ENCODE peak calls at places on chromosomes 5 and 9, in five cellular contexts. Z, H, D, F and B are unnamed samples. For H3K27me3, the result is how much of the 10 kb centered on the place peaks cover.

GRCh38 chr9:6739218-6739617 is 18.6 kb upstream of the KDM4C start:
- DNase-seq in F (no peak), H (peak), Z (peak), D (no peak), B (no peak)

GRCh38 chr5:172915514-172915913 is 43.7 kb upstream of the RPL26L1 start:
- DNase-seq in H (no peak), F (no peak), Z (no peak), D (no peak), B (no peak)

GRCh38 chr9:109297899-109298298 is 23.0 kb downstream of the EPB41L4B start:
- DNase-seq in H (no peak), Z (peak), F (peak), D (no peak), B (no peak)

GRCh38 chr5:180785794-180786221 is 16.8 kb downstream of the MGAT1 start:
- DNase-seq in F (peak), Z (peak), D (no peak), H (peak), B (peak)

GRCh38 chr5:114174131-114174530 is 187.7 kb upstream of the KCNN2 start:
- DNase-seq in H (no peak), D (no peak), Z (peak), F (no peak), B (no peak)

GRCh38 chr9:136763649-136764035 is 676 bp downstream of the LCN15 start:
- DNase-seq in Z (no peak), H (peak), F (no peak), D (no peak), B (no peak)

GRCh38 chr5:111830333-111830732 is 73.3 kb upstream of the NREP start:
- DNase-seq in F (peak), Z (peak), D (no peak), H (no peak), B (no peak)

GRCh38 chr9:121281614-121282291 is 13.8 kb downstream of the GSN start:
- DNase-seq in D (no peak), F (peak), H (peak), Z (peak), B (no peak)

GRCh38 chr5:34709861-34710673 is 53.9 kb downstream of the RAI14 start:
- DNase-seq in F (peak), Z (peak), D (no peak), H (no peak), B (peak)

GRCh38 chr5:92641031-92641962 is 939.7 kb downstream of the NR2F1-AS1 start:
- DNase-seq in Z (peak), H (no peak), F (peak), D (no peak), B (peak)

GRCh38 chr9:80796662-80797426 is 892.5 kb downstream of the TLE1 start:
- DNase-seq in D (no peak), F (no peak), Z (no peak), H (no peak), B (no peak)

GRCh38 chr5:102271759-102272158 is 24.3 kb downstream of the SLCO4C1 start:
- DNase-seq in D (no peak), F (no peak), H (no peak), Z (no peak), B (no peak)

DNA sequence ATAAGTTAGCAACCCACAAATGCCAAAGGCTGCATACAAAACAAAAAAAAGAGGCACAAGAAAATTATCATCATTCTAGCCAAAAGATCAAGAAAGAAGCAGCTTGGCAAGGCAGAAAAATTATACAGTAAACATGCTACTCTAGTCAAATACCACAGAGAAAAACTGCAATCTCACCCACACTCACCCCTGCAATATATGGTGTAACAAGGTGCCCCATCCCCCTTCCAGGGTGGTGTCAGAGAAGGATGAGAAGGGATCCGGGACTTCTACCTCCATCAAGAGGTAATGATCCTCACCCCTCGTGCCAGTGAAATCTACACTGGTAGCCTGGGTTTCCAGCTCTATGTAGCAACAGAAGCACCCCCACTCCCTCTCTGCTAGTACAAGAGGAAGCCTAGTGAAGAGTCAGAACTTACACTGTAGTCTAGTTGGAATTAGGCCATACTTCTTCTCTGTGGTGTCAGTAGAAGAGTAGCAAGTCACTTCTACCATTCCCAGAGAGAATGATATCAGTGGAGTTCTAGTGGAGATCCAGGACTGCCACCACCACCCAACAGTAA is 18.9 kb downstream of the SLCO4C1 start:
- DNase-seq in H (no peak), D (peak), F (no peak), Z (no peak), B (no peak)
- H3K27ac ChIP-seq in H (no peak), D (peak), F (no peak), Z (no peak), B (no peak)

DNA sequence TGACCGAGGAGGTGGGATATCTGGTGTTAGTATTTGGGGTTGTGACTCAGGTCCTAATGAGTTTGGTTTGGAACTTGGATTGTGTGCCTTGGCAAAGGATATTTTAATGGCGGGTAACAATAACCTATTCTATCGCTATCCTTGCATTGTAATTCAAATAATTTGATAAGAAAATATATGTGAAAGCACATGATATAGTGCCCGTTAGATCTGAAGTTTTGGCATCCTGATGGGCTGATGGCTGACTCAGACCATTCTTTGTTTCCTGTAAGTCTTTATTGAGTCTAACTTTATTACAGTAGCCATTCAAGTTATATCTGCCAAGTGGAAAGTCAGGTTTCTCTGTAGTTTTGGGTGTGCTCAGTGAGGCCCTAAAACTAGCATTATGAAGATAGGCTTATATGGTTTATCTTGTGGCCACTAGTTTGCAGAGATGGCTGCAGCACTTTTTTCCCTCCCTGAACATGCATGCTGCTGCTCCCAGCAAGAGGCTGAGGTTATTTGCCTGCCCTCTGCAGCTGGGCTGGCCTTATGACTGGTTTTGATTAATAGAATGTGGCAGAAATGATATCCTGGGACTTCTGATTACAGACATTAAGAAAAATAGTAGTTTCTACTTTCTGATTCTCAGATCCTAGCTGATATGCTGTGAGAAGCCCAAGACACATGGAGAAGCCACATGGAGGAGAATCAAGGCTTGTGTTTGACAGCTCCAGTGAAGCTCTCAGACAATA is 46.6 kb downstream of the CFAP95 start:
- DNase-seq in Z (peak), H (no peak), D (no peak), F (no peak), B (no peak)
- H3K27me3 ChIP-seq in Z (under half), H (under half), D (under half), F (under half), B (under half)

GRCh38 chr9:84939766-84940165 is 270.2 kb downstream of the NTRK2 start:
- DNase-seq in Z (peak), F (peak), D (no peak), H (no peak), B (no peak)

GRCh38 chr9:84935528-84936117 is 266.1 kb downstream of the NTRK2 start:
- DNase-seq in D (no peak), H (no peak), F (no peak), Z (no peak), B (no peak)

GRCh38 chr9:84932915-84933527 is 263.5 kb downstream of the NTRK2 start:
- DNase-seq in D (no peak), Z (peak), H (no peak), F (peak), B (no peak)

GRCh38 chr9:84940294-84940693 is 270.8 kb downstream of the NTRK2 start:
- DNase-seq in Z (peak), H (no peak), F (peak), D (no peak), B (no peak)

DNA sequence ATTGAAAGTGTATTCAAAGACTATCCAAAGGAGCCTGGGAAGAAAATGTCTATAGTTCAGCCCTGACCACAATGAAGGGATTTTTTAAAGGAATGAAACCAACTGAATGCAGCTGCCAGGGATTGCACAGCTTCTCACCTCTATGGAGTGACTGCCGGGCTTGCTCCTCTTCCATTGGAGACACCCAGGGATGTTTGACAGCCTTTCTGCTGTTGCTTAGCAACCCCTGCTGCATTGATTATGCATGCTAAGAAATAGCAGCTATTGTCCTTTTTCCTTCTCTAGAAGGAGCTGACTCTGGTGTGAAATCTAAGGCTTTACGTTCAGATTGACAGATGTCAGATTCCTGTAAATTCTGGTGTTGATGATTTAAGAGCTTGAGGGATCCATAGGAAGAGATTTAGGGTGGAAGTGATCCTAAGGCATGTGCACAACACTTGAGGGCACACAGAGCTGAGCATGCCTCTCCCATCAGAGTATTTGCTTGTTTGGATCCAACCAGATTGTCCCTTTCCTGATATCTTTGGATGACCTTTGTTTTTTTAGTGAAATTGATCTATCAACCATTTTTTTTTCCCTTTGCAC is 267.6 kb downstream of the NTRK2 start:
- DNase-seq in Z (no peak), H (no peak), D (no peak), F (no peak), B (no peak)
- TF ChIP-seq CTCF in Z (no peak), H (no peak), D (no peak), F (no peak), B (no peak)

DNA sequence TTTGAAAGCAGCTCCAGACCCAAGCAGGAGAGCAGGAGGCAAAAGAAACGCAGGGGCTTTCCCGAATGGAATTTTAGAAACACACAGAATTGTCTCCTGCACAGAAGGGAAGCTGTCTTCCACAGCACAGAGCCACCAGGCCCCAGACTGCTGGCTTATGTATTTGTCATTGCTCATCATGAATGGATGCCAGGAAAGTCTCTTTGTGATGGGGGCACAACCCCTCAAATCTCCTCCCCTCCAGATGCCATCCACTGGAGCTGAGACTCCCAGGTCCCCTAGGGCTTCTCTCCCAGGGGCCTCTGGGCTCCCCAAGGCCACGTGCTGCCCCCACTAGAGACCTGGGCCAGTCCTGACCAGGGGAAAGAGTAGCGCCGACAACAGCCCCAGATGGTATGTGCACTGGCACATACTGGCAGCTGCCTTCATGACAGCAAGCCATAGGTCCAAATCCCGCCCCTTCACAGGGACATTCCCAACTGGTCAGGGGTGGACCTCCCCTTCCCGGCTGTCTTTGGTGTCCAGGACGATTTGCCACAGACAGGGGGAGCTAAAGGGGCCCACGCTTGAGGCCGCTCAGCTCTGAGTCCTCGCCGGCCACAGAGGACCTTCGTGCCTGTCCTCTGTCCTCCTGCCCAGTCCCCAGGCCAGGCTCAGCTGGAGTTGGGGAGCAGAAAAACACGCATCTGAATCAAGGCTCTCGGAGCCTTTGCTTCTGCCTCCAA is 127.8 kb downstream of the KCNIP1 start:
- DNase-seq in D (no peak), Z (peak), F (no peak), H (peak), B (no peak)
- H3K27ac ChIP-seq in D (no peak), Z (no peak), F (no peak), H (no peak), B (no peak)

GRCh38 chr9:21989440-21990189 is 4.6 kb downstream of the CDKN2A start:
- DNase-seq in H (peak), F (no peak), Z (no peak), D (no peak), B (no peak)

GRCh38 chr9:21988056-21988990 is 5.9 kb downstream of the CDKN2A start:
- DNase-seq in F (no peak), Z (no peak), H (no peak), D (no peak), B (no peak)

GRCh38 chr9:21993007-21993406 is 1.2 kb downstream of the CDKN2A start:
- DNase-seq in Z (no peak), F (no peak), D (no peak), H (no peak), B (no peak)

GRCh38 chr9:21993893-21994525 is at the start of gene CDKN2A:
- DNase-seq in D (no peak), F (peak), Z (peak), H (peak), B (no peak)

GRCh38 chr9:21991039-21991959 is 2.9 kb downstream of the CDKN2A start:
- DNase-seq in D (no peak), H (no peak), F (no peak), Z (no peak), B (no peak)
- H3K27me3 ChIP-seq in D (under half), H (half or more), F (under half), Z (under half), B (under half)

GRCh38 chr5:154642499-154643245 is 112.5 kb upstream of the LARP1 start:
- DNase-seq in F (peak), Z (no peak), D (no peak), H (no peak), B (no peak)
- TF ChIP-seq CTCF in F (peak), Z (peak), D (peak), H (peak), B (peak)

DNA sequence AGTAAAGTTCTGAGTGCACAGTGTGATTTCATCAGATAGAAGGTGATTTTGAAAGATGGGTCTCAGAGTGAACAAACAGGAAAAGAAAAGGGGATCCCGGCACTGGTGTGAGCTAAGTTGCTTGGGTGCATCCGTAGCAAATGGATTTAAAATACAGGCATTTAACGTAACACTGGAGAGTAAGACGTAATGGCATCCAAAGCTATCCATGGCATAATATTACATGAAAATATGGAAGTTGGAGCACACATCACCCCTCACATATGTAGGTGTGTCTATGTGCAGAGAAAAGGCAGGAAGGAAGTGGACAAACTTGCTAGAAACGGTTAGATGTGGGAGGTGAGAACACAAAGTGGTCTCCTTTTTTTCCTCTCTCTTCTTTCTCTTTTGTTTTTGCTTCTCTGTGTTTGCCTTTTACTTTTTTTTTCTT is 38.2 kb upstream of the SEMA4D start:
- DNase-seq in Z (no peak), D (no peak), H (no peak), F (no peak), B (no peak)
- H3K27ac ChIP-seq in Z (no peak), D (peak), H (no peak), F (no peak), B (no peak)

DNA sequence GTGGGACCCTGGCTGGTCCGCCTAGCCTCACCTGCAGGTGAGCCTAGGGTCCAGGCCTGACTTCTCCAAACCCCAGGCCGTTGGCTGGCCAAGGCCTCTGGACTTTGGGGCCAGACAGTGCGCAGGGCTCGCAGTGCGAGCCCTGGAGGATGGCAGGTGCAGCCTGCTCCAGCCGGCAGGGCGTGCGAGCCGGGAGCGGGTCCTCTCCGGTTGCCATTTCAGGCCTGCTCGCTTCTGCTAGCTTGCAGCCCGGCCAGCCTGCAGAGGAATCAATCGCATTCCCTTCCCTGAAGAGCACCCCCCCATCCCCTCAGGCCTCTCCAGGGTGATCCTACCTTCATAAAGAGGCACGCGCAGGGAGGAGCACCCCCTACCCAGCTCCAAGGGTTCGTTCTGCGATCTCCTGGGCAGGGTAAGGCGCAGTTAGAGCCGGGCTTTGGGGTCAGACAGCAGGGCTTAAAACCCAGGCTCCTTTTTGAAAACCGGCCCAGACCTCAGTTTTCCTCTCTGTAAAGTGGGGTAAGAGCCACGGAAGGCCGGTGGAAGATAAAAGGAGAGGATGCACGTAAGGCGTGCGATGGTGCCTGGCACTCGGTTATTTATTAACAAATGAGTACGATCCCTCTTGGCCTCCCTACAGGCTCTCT is 6.2 kb downstream of the BARHL1 start:
- DNase-seq in Z (no peak), H (no peak), D (no peak), F (no peak), B (no peak)
- H3K27me3 ChIP-seq in Z (half or more), H (half or more), D (half or more), F (under half), B (half or more)

GRCh38 chr9:130166399-130166798 is 5.8 kb upstream of the NCS1 start:
- DNase-seq in F (no peak), H (no peak), Z (no peak), D (no peak), B (no peak)
- TF ChIP-seq CTCF in F (no peak), H (no peak), Z (no peak), D (no peak), B (no peak)

GRCh38 chr5:9482381-9482780 is 63.5 kb downstream of the SEMA5A start:
- DNase-seq in Z (no peak), H (no peak), F (no peak), D (no peak), B (no peak)

GRCh38 chr5:9479361-9479760 is 66.5 kb downstream of the SEMA5A start:
- DNase-seq in H (no peak), D (no peak), F (peak), Z (peak), B (no peak)

GRCh38 chr5:9479981-9480380 is 65.9 kb downstream of the SEMA5A start:
- DNase-seq in D (no peak), Z (no peak), F (no peak), H (no peak), B (no peak)

GRCh38 chr5:9483251-9483650 is 62.6 kb downstream of the SEMA5A start:
- DNase-seq in F (no peak), Z (peak), D (no peak), H (no peak), B (peak)

DNA sequence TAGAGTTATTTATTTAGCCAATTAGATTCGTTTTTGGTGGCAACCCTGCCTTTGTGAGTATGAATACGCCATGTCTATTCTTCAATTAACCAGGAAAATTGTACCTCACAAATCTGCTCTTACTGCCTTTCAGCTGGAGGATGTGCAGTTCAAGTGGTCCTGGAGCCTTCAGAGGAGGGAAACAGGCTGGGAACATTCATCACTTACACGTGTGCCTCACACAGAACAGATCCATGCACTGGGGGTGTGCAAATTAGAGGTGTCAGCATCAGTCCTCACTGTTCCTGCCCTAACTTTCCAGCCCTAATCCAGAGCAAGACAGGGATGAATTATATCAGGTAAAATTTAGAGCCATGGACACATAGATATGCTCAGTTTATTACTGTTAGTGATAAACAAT is 65.4 kb downstream of the SEMA5A start:
- DNase-seq in Z (no peak), F (no peak), D (no peak), H (no peak), B (no peak)
- H3K27ac ChIP-seq in Z (no peak), F (no peak), D (no peak), H (no peak), B (no peak)